ENCODE peak calls at places on chromosomes 4 and X, in six cellular contexts. One of them, this sample, is unnamed.

GRCh38 chr4:7086384-7086783 is 18.5 kb upstream of the GRPEL1 start:
- DNase-seq in lung: no peak
- DNase-seq in tibial artery: no peak
- DNase-seq in dorsolateral prefrontal cortex: no peak
- DNase-seq in gastrocnemius medialis: no peak
- DNase-seq in GM12878: no peak
- DNase-seq in this sample: no peak

GRCh38 chrX:40108084-40108958 is 10.6 kb upstream of the BCOR start:
- DNase-seq in dorsolateral prefrontal cortex: peak; percentile 66
- DNase-seq in gastrocnemius medialis: no peak
- DNase-seq in tibial artery: peak; percentile 84
- DNase-seq in GM12878: no peak
- DNase-seq in lung: no peak
- DNase-seq in this sample: no peak

GRCh38 chrX:129769467-129770154 is 10.1 kb upstream of the SASH3 start:
- DNase-seq in tibial artery: no peak
- DNase-seq in lung: no peak
- DNase-seq in GM12878: peak; percentile 73
- DNase-seq in dorsolateral prefrontal cortex: no peak
- DNase-seq in gastrocnemius medialis: no peak
- DNase-seq in this sample: peak; percentile 48

GRCh38 chr4:2007804-2008670 is 737 bp downstream of the NELFA start:
- DNase-seq in tibial artery: no peak
- DNase-seq in dorsolateral prefrontal cortex: no peak
- DNase-seq in lung: no peak
- DNase-seq in GM12878: no peak
- DNase-seq in gastrocnemius medialis: no peak
- DNase-seq in this sample: no peak

GRCh38 chrX:11756354-11757318 is 1.4 kb upstream of the MSL3 start:
- DNase-seq in tibial artery: no peak
- DNase-seq in GM12878: no peak
- DNase-seq in gastrocnemius medialis: no peak
- DNase-seq in lung: no peak
- DNase-seq in dorsolateral prefrontal cortex: no peak
- DNase-seq in this sample: no peak

GRCh38 chrX:151694661-151695582 is at the start of gene PRRG3:
- DNase-seq in tibial artery: no peak
- DNase-seq in gastrocnemius medialis: no peak
- DNase-seq in GM12878: no peak
- DNase-seq in lung: no peak
- DNase-seq in dorsolateral prefrontal cortex: no peak
- DNase-seq in this sample: no peak

GRCh38 chr4:76226418-76226817 is 12.8 kb upstream of the SCARB2 start:
- DNase-seq in tibial artery: no peak
- DNase-seq in dorsolateral prefrontal cortex: no peak
- DNase-seq in gastrocnemius medialis: no peak
- DNase-seq in lung: no peak
- DNase-seq in GM12878: no peak
- DNase-seq in this sample: no peak

GRCh38 chr4:1588306-1588705 is 95.8 kb downstream of the FAM53A start:
- DNase-seq in gastrocnemius medialis: no peak
- DNase-seq in GM12878: no peak
- DNase-seq in lung: no peak
- DNase-seq in tibial artery: no peak
- DNase-seq in dorsolateral prefrontal cortex: no peak
- DNase-seq in this sample: no peak

GRCh38 chrX:154321624-154322023 is 26.0 kb downstream of the TKTL1 start:
- DNase-seq in dorsolateral prefrontal cortex: no peak
- DNase-seq in GM12878: no peak
- DNase-seq in tibial artery: no peak
- DNase-seq in lung: no peak
- DNase-seq in gastrocnemius medialis: no peak
- DNase-seq in this sample: no peak

GRCh38 chrX:38304010-38304409 is 23.3 kb downstream of the RPGR start:
- DNase-seq in lung: no peak
- DNase-seq in gastrocnemius medialis: no peak
- DNase-seq in GM12878: no peak
- DNase-seq in dorsolateral prefrontal cortex: no peak
- DNase-seq in tibial artery: no peak
- DNase-seq in this sample: no peak

GRCh38 chr4:137587796-137588195 is 55.5 kb upstream of the PCDH18 start:
- DNase-seq in tibial artery: no peak
- DNase-seq in dorsolateral prefrontal cortex: no peak
- DNase-seq in gastrocnemius medialis: no peak
- DNase-seq in lung: no peak
- DNase-seq in GM12878: no peak
- DNase-seq in this sample: no peak

GRCh38 chrX:150338615-150339014 is 24.5 kb upstream of the MAMLD1 start:
- DNase-seq in dorsolateral prefrontal cortex: peak; percentile 50
- DNase-seq in gastrocnemius medialis: no peak
- DNase-seq in GM12878: no peak
- DNase-seq in lung: no peak
- DNase-seq in tibial artery: no peak
- DNase-seq in this sample: no peak

GRCh38 chrX:38514014-38514854 is 47.1 kb upstream of the TSPAN7 start:
- DNase-seq in lung: no peak
- DNase-seq in GM12878: no peak
- DNase-seq in tibial artery: no peak
- DNase-seq in dorsolateral prefrontal cortex: no peak
- DNase-seq in gastrocnemius medialis: peak; percentile 7
- DNase-seq in this sample: no peak

GRCh38 chr4:113069212-113069892 is 19.9 kb downstream of the ANK2 start:
- DNase-seq in tibial artery: no peak
- DNase-seq in GM12878: no peak
- DNase-seq in dorsolateral prefrontal cortex: no peak
- DNase-seq in gastrocnemius medialis: no peak
- DNase-seq in lung: no peak
- DNase-seq in this sample: no peak

GRCh38 chrX:72573158-72573511 is 492 bp upstream of the HDAC8 start:
- DNase-seq in lung: no peak
- DNase-seq in dorsolateral prefrontal cortex: no peak
- DNase-seq in gastrocnemius medialis: no peak
- DNase-seq in tibial artery: no peak
- DNase-seq in GM12878: no peak
- DNase-seq in this sample: no peak

GRCh38 chr4:57114973-57115372 is 4.8 kb upstream of the IGFBP7 start:
- DNase-seq in gastrocnemius medialis: no peak
- DNase-seq in dorsolateral prefrontal cortex: no peak
- DNase-seq in GM12878: no peak
- DNase-seq in tibial artery: no peak
- DNase-seq in lung: no peak
- DNase-seq in this sample: no peak

GRCh38 chrX:80266979-80267378 is 153.3 kb upstream of the TENT5D start:
- DNase-seq in tibial artery: no peak
- DNase-seq in gastrocnemius medialis: no peak
- DNase-seq in dorsolateral prefrontal cortex: no peak
- DNase-seq in GM12878: no peak
- DNase-seq in lung: no peak
- DNase-seq in this sample: no peak

GRCh38 chr4:118351851-118352827 is 664 bp downstream of the PRSS12 start:
- DNase-seq in GM12878: no peak
- DNase-seq in gastrocnemius medialis: peak; percentile 1
- DNase-seq in tibial artery: no peak
- DNase-seq in lung: peak; percentile 32
- DNase-seq in dorsolateral prefrontal cortex: no peak
- DNase-seq in this sample: no peak

GRCh38 chr4:109164011-109164410 is 138.4 kb downstream of the COL25A1 start:
- DNase-seq in tibial artery: no peak
- DNase-seq in lung: no peak
- DNase-seq in dorsolateral prefrontal cortex: no peak
- DNase-seq in GM12878: no peak
- DNase-seq in gastrocnemius medialis: no peak
- DNase-seq in this sample: no peak

GRCh38 chr4:172850838-172851237 is 317.8 kb upstream of the GALNT7 start:
- DNase-seq in GM12878: no peak
- DNase-seq in gastrocnemius medialis: no peak
- DNase-seq in lung: no peak
- DNase-seq in dorsolateral prefrontal cortex: no peak
- DNase-seq in tibial artery: no peak
- DNase-seq in this sample: no peak

GRCh38 chr4:53196872-53197759 is 168.7 kb downstream of the SCFD2 start:
- DNase-seq in dorsolateral prefrontal cortex: no peak
- DNase-seq in lung: no peak
- DNase-seq in gastrocnemius medialis: no peak
- DNase-seq in GM12878: peak; percentile 44
- DNase-seq in tibial artery: no peak
- DNase-seq in this sample: no peak

GRCh38 chr4:2981256-2981804 is 18.0 kb downstream of the GRK4 start:
- DNase-seq in gastrocnemius medialis: no peak
- DNase-seq in dorsolateral prefrontal cortex: no peak
- DNase-seq in tibial artery: no peak
- DNase-seq in GM12878: no peak
- DNase-seq in lung: no peak
- DNase-seq in this sample: no peak

GRCh38 chr4:186537843-186538521 is 17.4 kb downstream of the MTNR1A start:
- DNase-seq in lung: no peak
- DNase-seq in GM12878: no peak
- DNase-seq in gastrocnemius medialis: no peak
- DNase-seq in dorsolateral prefrontal cortex: no peak
- DNase-seq in tibial artery: no peak
- DNase-seq in this sample: no peak

GRCh38 chr4:39528056-39528465 is 822 bp upstream of the UGDH start:
- DNase-seq in tibial artery: peak; percentile 93
- DNase-seq in dorsolateral prefrontal cortex: no peak
- DNase-seq in gastrocnemius medialis: no peak
- DNase-seq in lung: no peak
- DNase-seq in GM12878: no peak
- DNase-seq in this sample: no peak

DNA sequence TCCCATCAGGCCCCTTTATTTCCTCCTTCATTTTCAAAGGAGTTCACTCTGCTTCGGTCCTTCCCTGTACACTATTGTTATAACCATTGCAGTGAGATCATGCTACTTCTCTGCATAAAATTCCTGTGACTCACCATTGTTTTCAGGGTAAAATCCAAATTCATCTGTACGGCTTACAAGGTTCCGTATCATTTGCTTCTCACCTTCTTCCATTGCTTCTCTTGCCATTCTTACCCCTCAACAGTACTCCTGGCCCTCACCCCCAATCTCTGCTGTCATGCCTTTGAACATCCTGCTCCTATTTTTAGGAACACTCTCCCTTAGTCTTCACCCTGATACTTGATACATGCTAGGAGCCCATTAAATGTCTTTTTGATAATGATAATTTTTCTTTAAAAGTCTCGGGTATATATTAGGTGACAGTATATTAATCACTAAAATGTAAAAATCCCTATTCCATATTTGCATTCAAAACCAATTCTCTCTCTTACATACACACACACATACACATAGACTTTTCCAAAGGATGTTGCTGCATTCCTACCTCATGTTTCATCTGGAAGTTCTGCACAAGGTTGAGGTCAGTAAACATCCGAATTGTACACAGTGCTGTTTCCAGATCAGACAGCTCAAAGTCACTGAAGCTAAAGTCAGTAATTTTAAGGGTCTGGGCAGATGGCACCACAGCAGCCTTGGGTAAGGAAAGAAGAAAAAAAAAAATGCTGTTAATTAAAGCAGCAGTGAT is 103.4 kb downstream of the PDE5A start:
- DNase-seq in GM12878: no peak
- DNase-seq in lung: no peak
- DNase-seq in tibial artery: no peak
- DNase-seq in gastrocnemius medialis: no peak
- DNase-seq in dorsolateral prefrontal cortex: no peak
- DNase-seq in this sample: no peak
- H3K27ac ChIP-seq in GM12878: no peak overlapping the region
- H3K27ac ChIP-seq in lung: peak overlapping the region; percentile 3
- H3K27ac ChIP-seq in tibial artery: peak overlapping the region; percentile 70
- H3K27ac ChIP-seq in gastrocnemius medialis: peak overlapping the region; percentile 2
- H3K27ac ChIP-seq in dorsolateral prefrontal cortex: no peak overlapping the region
- H3K27ac ChIP-seq in this sample: no peak overlapping the region

GRCh38 chr4:143202824-143203223 is 18.1 kb downstream of the USP38 start:
- DNase-seq in GM12878: no peak
- DNase-seq in lung: no peak
- DNase-seq in tibial artery: no peak
- DNase-seq in dorsolateral prefrontal cortex: no peak
- DNase-seq in gastrocnemius medialis: no peak
- DNase-seq in this sample: no peak

GRCh38 chr4:143203577-143203976 is 18.9 kb downstream of the USP38 start:
- DNase-seq in GM12878: no peak
- DNase-seq in dorsolateral prefrontal cortex: no peak
- DNase-seq in gastrocnemius medialis: no peak
- DNase-seq in tibial artery: no peak
- DNase-seq in lung: no peak
- DNase-seq in this sample: no peak

GRCh38 chr4:143207555-143207954 is 22.8 kb downstream of the USP38 start:
- DNase-seq in tibial artery: no peak
- DNase-seq in dorsolateral prefrontal cortex: no peak
- DNase-seq in GM12878: no peak
- DNase-seq in lung: no peak
- DNase-seq in gastrocnemius medialis: no peak
- DNase-seq in this sample: no peak
- TF ChIP-seq CTCF in tibial artery: peak; percentile 34
- TF ChIP-seq CTCF in dorsolateral prefrontal cortex: peak; percentile 58
- TF ChIP-seq CTCF in GM12878: peak; percentile 14
- TF ChIP-seq CTCF in lung: no peak
- TF ChIP-seq CTCF in gastrocnemius medialis: no peak
- TF ChIP-seq CTCF in this sample: no peak

GRCh38 chr4:88005086-88005485 is 2.3 kb upstream of the PKD2 start:
- DNase-seq in dorsolateral prefrontal cortex: no peak
- DNase-seq in gastrocnemius medialis: no peak
- DNase-seq in tibial artery: peak; percentile 74
- DNase-seq in lung: no peak
- DNase-seq in GM12878: no peak
- DNase-seq in this sample: no peak

GRCh38 chr4:88006956-88007303 is 505 bp upstream of the PKD2 start:
- DNase-seq in tibial artery: no peak
- DNase-seq in dorsolateral prefrontal cortex: no peak
- DNase-seq in lung: no peak
- DNase-seq in GM12878: no peak
- DNase-seq in gastrocnemius medialis: no peak
- DNase-seq in this sample: no peak

GRCh38 chr4:88002786-88003185 is 4.6 kb upstream of the PKD2 start:
- DNase-seq in tibial artery: no peak
- DNase-seq in gastrocnemius medialis: no peak
- DNase-seq in GM12878: no peak
- DNase-seq in lung: no peak
- DNase-seq in dorsolateral prefrontal cortex: no peak
- DNase-seq in this sample: no peak

GRCh38 chr4:88003261-88003660 is 4.2 kb upstream of the PKD2 start:
- DNase-seq in gastrocnemius medialis: no peak
- DNase-seq in lung: no peak
- DNase-seq in dorsolateral prefrontal cortex: no peak
- DNase-seq in tibial artery: no peak
- DNase-seq in GM12878: no peak
- DNase-seq in this sample: no peak

GRCh38 chr4:88001871-88002270 is 5.6 kb upstream of the PKD2 start:
- DNase-seq in tibial artery: no peak
- DNase-seq in lung: no peak
- DNase-seq in dorsolateral prefrontal cortex: no peak
- DNase-seq in GM12878: no peak
- DNase-seq in gastrocnemius medialis: no peak
- DNase-seq in this sample: no peak
- H3K27ac ChIP-seq in tibial artery: peak overlapping the region; percentile 96
- H3K27ac ChIP-seq in lung: no peak overlapping the region
- H3K27ac ChIP-seq in dorsolateral prefrontal cortex: no peak overlapping the region
- H3K27ac ChIP-seq in GM12878: no peak overlapping the region
- H3K27ac ChIP-seq in gastrocnemius medialis: no peak overlapping the region
- H3K27ac ChIP-seq in this sample: no peak overlapping the region

GRCh38 chrX:109890910-109891502 is 111.9 kb upstream of the TMEM164 start:
- DNase-seq in tibial artery: peak; percentile 64
- DNase-seq in GM12878: no peak
- DNase-seq in dorsolateral prefrontal cortex: peak; percentile 52
- DNase-seq in lung: peak; percentile 43
- DNase-seq in gastrocnemius medialis: peak; percentile 2
- DNase-seq in this sample: peak; percentile 17
- TF ChIP-seq CTCF in tibial artery: peak; percentile 51
- TF ChIP-seq CTCF in GM12878: peak; percentile 85
- TF ChIP-seq CTCF in dorsolateral prefrontal cortex: peak; percentile 68
- TF ChIP-seq CTCF in lung: peak; percentile 51
- TF ChIP-seq CTCF in gastrocnemius medialis: peak; percentile 55
- TF ChIP-seq CTCF in this sample: peak; percentile 73